ENCODE peak calls at places on chromosomes 6 and 20, in nine cellular contexts. One of them, this sample, is unnamed.

GRCh38 chr6:127338936-127339335 is 4.5 kb downstream of the ECHDC1 start:
- DNase-seq in KBM-7: no peak
- DNase-seq in nephron progenitor cell: no peak
- DNase-seq in H4: no peak
- DNase-seq in M059J: no peak
- DNase-seq in A172: no peak
- DNase-seq in activated CD4-positive, alpha-beta T cell treated with anti-CD3 and anti-CD28 coated beads, Interleukin-2, amount 50 U/mL, for 4 hours: no peak
- DNase-seq in fibroblast of lung: no peak
- DNase-seq in lower lobe of right lung: no peak
- DNase-seq in this sample: no peak

GRCh38 chr20:18164356-18164755 is 26.7 kb downstream of the KAT14 start:
- DNase-seq in nephron progenitor cell: no peak
- DNase-seq in KBM-7: no peak
- DNase-seq in lower lobe of right lung: no peak
- DNase-seq in activated CD4-positive, alpha-beta T cell treated with anti-CD3 and anti-CD28 coated beads, Interleukin-2, amount 50 U/mL, for 4 hours: no peak
- DNase-seq in M059J: peak; percentile 90
- DNase-seq in fibroblast of lung: no peak
- DNase-seq in A172: no peak
- DNase-seq in H4: no peak
- DNase-seq in this sample: no peak

GRCh38 chr20:6173481-6173880 is 50.7 kb upstream of the FERMT1 start:
- DNase-seq in H4: no peak
- DNase-seq in fibroblast of lung: no peak
- DNase-seq in A172: no peak
- DNase-seq in activated CD4-positive, alpha-beta T cell treated with anti-CD3 and anti-CD28 coated beads, Interleukin-2, amount 50 U/mL, for 4 hours: no peak
- DNase-seq in M059J: peak; percentile 27
- DNase-seq in nephron progenitor cell: no peak
- DNase-seq in KBM-7: no peak
- DNase-seq in lower lobe of right lung: no peak
- DNase-seq in this sample: no peak

GRCh38 chr20:3628502-3629314 is 34.5 kb downstream of the GFRA4 start:
- DNase-seq in nephron progenitor cell: no peak
- DNase-seq in A172: no peak
- DNase-seq in fibroblast of lung: no peak
- DNase-seq in KBM-7: no peak
- DNase-seq in H4: no peak
- DNase-seq in M059J: no peak
- DNase-seq in lower lobe of right lung: no peak
- DNase-seq in activated CD4-positive, alpha-beta T cell treated with anti-CD3 and anti-CD28 coated beads, Interleukin-2, amount 50 U/mL, for 4 hours: no peak
- DNase-seq in this sample: no peak

GRCh38 chr6:46677314-46677654 is 10.4 kb upstream of the TDRD6 start:
- DNase-seq in H4: no peak
- DNase-seq in KBM-7: peak; percentile 31
- DNase-seq in A172: no peak
- DNase-seq in lower lobe of right lung: no peak
- DNase-seq in fibroblast of lung: no peak
- DNase-seq in nephron progenitor cell: no peak
- DNase-seq in M059J: peak; percentile 15
- DNase-seq in activated CD4-positive, alpha-beta T cell treated with anti-CD3 and anti-CD28 coated beads, Interleukin-2, amount 50 U/mL, for 4 hours: no peak
- DNase-seq in this sample: no peak

GRCh38 chr6:27020553-27020880 is 227.0 kb upstream of the PRSS16 start:
- DNase-seq in fibroblast of lung: no peak
- DNase-seq in M059J: no peak
- DNase-seq in A172: no peak
- DNase-seq in nephron progenitor cell: no peak
- DNase-seq in lower lobe of right lung: no peak
- DNase-seq in H4: no peak
- DNase-seq in activated CD4-positive, alpha-beta T cell treated with anti-CD3 and anti-CD28 coated beads, Interleukin-2, amount 50 U/mL, for 4 hours: no peak
- DNase-seq in KBM-7: no peak
- DNase-seq in this sample: no peak

GRCh38 chr6:150282806-150283205 is 86.0 kb upstream of the IYD start:
- DNase-seq in M059J: no peak
- DNase-seq in H4: no peak
- DNase-seq in KBM-7: no peak
- DNase-seq in lower lobe of right lung: no peak
- DNase-seq in activated CD4-positive, alpha-beta T cell treated with anti-CD3 and anti-CD28 coated beads, Interleukin-2, amount 50 U/mL, for 4 hours: no peak
- DNase-seq in A172: no peak
- DNase-seq in fibroblast of lung: peak; percentile 48
- DNase-seq in nephron progenitor cell: no peak
- DNase-seq in this sample: no peak

GRCh38 chr6:330948-331347 is 38.7 kb downstream of the DUSP22 start:
- DNase-seq in M059J: no peak
- DNase-seq in H4: no peak
- DNase-seq in fibroblast of lung: no peak
- DNase-seq in lower lobe of right lung: no peak
- DNase-seq in nephron progenitor cell: no peak
- DNase-seq in KBM-7: no peak
- DNase-seq in activated CD4-positive, alpha-beta T cell treated with anti-CD3 and anti-CD28 coated beads, Interleukin-2, amount 50 U/mL, for 4 hours: no peak
- DNase-seq in A172: no peak
- DNase-seq in this sample: no peak

GRCh38 chr6:82022614-82023102 is 224.9 kb downstream of the IBTK start:
- DNase-seq in activated CD4-positive, alpha-beta T cell treated with anti-CD3 and anti-CD28 coated beads, Interleukin-2, amount 50 U/mL, for 4 hours: no peak
- DNase-seq in KBM-7: no peak
- DNase-seq in lower lobe of right lung: no peak
- DNase-seq in A172: peak; percentile 83
- DNase-seq in fibroblast of lung: peak; percentile 72
- DNase-seq in nephron progenitor cell: no peak
- DNase-seq in H4: peak; percentile 33
- DNase-seq in M059J: peak; percentile 95
- DNase-seq in this sample: no peak

GRCh38 chr6:45431314-45432058 is 53.8 kb upstream of the SUPT3H start:
- DNase-seq in nephron progenitor cell: no peak
- DNase-seq in H4: no peak
- DNase-seq in lower lobe of right lung: no peak
- DNase-seq in fibroblast of lung: no peak
- DNase-seq in activated CD4-positive, alpha-beta T cell treated with anti-CD3 and anti-CD28 coated beads, Interleukin-2, amount 50 U/mL, for 4 hours: no peak
- DNase-seq in A172: no peak
- DNase-seq in M059J: no peak
- DNase-seq in KBM-7: no peak
- DNase-seq in this sample: no peak

GRCh38 chr20:61459266-61459665 is 207.2 kb downstream of the CDH4 start:
- DNase-seq in KBM-7: no peak
- DNase-seq in lower lobe of right lung: no peak
- DNase-seq in A172: no peak
- DNase-seq in M059J: no peak
- DNase-seq in H4: no peak
- DNase-seq in fibroblast of lung: no peak
- DNase-seq in nephron progenitor cell: no peak
- DNase-seq in activated CD4-positive, alpha-beta T cell treated with anti-CD3 and anti-CD28 coated beads, Interleukin-2, amount 50 U/mL, for 4 hours: no peak
- DNase-seq in this sample: no peak

GRCh38 chr6:137717074-137718073 is 149.7 kb upstream of the TNFAIP3 start:
- DNase-seq in H4: peak; percentile 33
- DNase-seq in A172: no peak
- DNase-seq in activated CD4-positive, alpha-beta T cell treated with anti-CD3 and anti-CD28 coated beads, Interleukin-2, amount 50 U/mL, for 4 hours: peak; percentile 68
- DNase-seq in fibroblast of lung: no peak
- DNase-seq in KBM-7: no peak
- DNase-seq in lower lobe of right lung: no peak
- DNase-seq in nephron progenitor cell: no peak
- DNase-seq in M059J: peak; percentile 99
- DNase-seq in this sample: peak; percentile 83